ENCODE peak calls at places on chromosomes 7 and 10, in ten cellular contexts. One of them, this sample, is unnamed.

GRCh38 chr10:24929056-24929544 is 23.3 kb downstream of the PRTFDC1 start:
- DNase-seq in H9: no peak
- DNase-seq in mammary epithelial cell: no peak
- DNase-seq in K562: peak; percentile 55
- DNase-seq in IMR-90: no peak
- DNase-seq in colonic mucosa: no peak
- DNase-seq in HepG2: no peak
- DNase-seq in PC-3: no peak
- DNase-seq in fibroblast of lung: peak; percentile 75
- DNase-seq in HCT116: no peak
- DNase-seq in this sample: no peak

GRCh38 chr7:157621131-157621681 is 284.4 kb downstream of the DNAJB6 start:
- DNase-seq in mammary epithelial cell: no peak
- DNase-seq in H9: no peak
- DNase-seq in fibroblast of lung: no peak
- DNase-seq in HepG2: no peak
- DNase-seq in HCT116: no peak
- DNase-seq in K562: no peak
- DNase-seq in IMR-90: no peak
- DNase-seq in colonic mucosa: no peak
- DNase-seq in PC-3: no peak
- DNase-seq in this sample: peak; percentile 80

GRCh38 chr7:151735854-151736402 is 141.0 kb downstream of the PRKAG2 start:
- DNase-seq in mammary epithelial cell: no peak
- DNase-seq in colonic mucosa: no peak
- DNase-seq in HepG2: no peak
- DNase-seq in H9: no peak
- DNase-seq in IMR-90: no peak
- DNase-seq in K562: no peak
- DNase-seq in fibroblast of lung: no peak
- DNase-seq in HCT116: no peak
- DNase-seq in PC-3: no peak
- DNase-seq in this sample: peak; percentile 84

GRCh38 chr7:118217068-118217715 is 7.3 kb upstream of the ANKRD7 start:
- DNase-seq in IMR-90: no peak
- DNase-seq in H9: no peak
- DNase-seq in PC-3: no peak
- DNase-seq in colonic mucosa: no peak
- DNase-seq in HCT116: no peak
- DNase-seq in HepG2: no peak
- DNase-seq in K562: no peak
- DNase-seq in mammary epithelial cell: no peak
- DNase-seq in fibroblast of lung: no peak
- DNase-seq in this sample: no peak

GRCh38 chr7:21550821-21551531 is 8.1 kb downstream of the DNAH11 start:
- DNase-seq in mammary epithelial cell: peak; percentile 26
- DNase-seq in HCT116: peak; percentile 31
- DNase-seq in K562: peak; percentile 16
- DNase-seq in fibroblast of lung: no peak
- DNase-seq in HepG2: no peak
- DNase-seq in PC-3: peak; percentile 60
- DNase-seq in colonic mucosa: no peak
- DNase-seq in IMR-90: no peak
- DNase-seq in H9: peak; percentile 71
- DNase-seq in this sample: no peak

GRCh38 chr10:130889780-130890179 is 421.7 kb downstream of the TCERG1L start:
- DNase-seq in colonic mucosa: no peak
- DNase-seq in HepG2: no peak
- DNase-seq in PC-3: no peak
- DNase-seq in fibroblast of lung: no peak
- DNase-seq in HCT116: no peak
- DNase-seq in H9: no peak
- DNase-seq in K562: no peak
- DNase-seq in mammary epithelial cell: no peak
- DNase-seq in IMR-90: no peak
- DNase-seq in this sample: no peak

GRCh38 chr7:121485457-121486243 is 89.5 kb upstream of the FAM3C start:
- DNase-seq in K562: no peak
- DNase-seq in H9: no peak
- DNase-seq in IMR-90: no peak
- DNase-seq in PC-3: no peak
- DNase-seq in colonic mucosa: no peak
- DNase-seq in HepG2: no peak
- DNase-seq in fibroblast of lung: no peak
- DNase-seq in HCT116: no peak
- DNase-seq in mammary epithelial cell: peak; percentile 31
- DNase-seq in this sample: no peak

GRCh38 chr10:29846881-29847280 is 212.1 kb upstream of the SVIL start:
- DNase-seq in colonic mucosa: no peak
- DNase-seq in mammary epithelial cell: no peak
- DNase-seq in HCT116: no peak
- DNase-seq in H9: no peak
- DNase-seq in IMR-90: no peak
- DNase-seq in K562: no peak
- DNase-seq in HepG2: no peak
- DNase-seq in fibroblast of lung: no peak
- DNase-seq in PC-3: no peak
- DNase-seq in this sample: no peak

GRCh38 chr7:33776791-33777190 is 128.5 kb upstream of the BMPER start:
- DNase-seq in HCT116: no peak
- DNase-seq in IMR-90: peak; percentile 71
- DNase-seq in mammary epithelial cell: peak; percentile 36
- DNase-seq in H9: no peak
- DNase-seq in HepG2: no peak
- DNase-seq in PC-3: peak; percentile 7
- DNase-seq in K562: no peak
- DNase-seq in colonic mucosa: no peak
- DNase-seq in fibroblast of lung: peak; percentile 38
- DNase-seq in this sample: no peak

GRCh38 chr7:46291064-46291463 is 370.0 kb upstream of the IGFBP3 start:
- DNase-seq in mammary epithelial cell: peak; percentile 96
- DNase-seq in H9: no peak
- DNase-seq in HepG2: no peak
- DNase-seq in HCT116: no peak
- DNase-seq in K562: no peak
- DNase-seq in PC-3: peak; percentile 75
- DNase-seq in IMR-90: peak; percentile 54
- DNase-seq in colonic mucosa: no peak
- DNase-seq in fibroblast of lung: peak; percentile 17
- DNase-seq in this sample: peak; percentile 73

GRCh38 chr10:123619067-123619855 is 46.9 kb upstream of the GPR26 start:
- DNase-seq in HCT116: no peak
- DNase-seq in HepG2: no peak
- DNase-seq in IMR-90: no peak
- DNase-seq in H9: no peak
- DNase-seq in colonic mucosa: no peak
- DNase-seq in K562: no peak
- DNase-seq in fibroblast of lung: no peak
- DNase-seq in PC-3: no peak
- DNase-seq in mammary epithelial cell: no peak
- DNase-seq in this sample: no peak

GRCh38 chr10:5944389-5945202 is 32.7 kb downstream of the IL15RA start:
- DNase-seq in colonic mucosa: peak; percentile 88
- DNase-seq in HCT116: peak; percentile 67
- DNase-seq in fibroblast of lung: peak; percentile 100
- DNase-seq in PC-3: peak; percentile 89
- DNase-seq in mammary epithelial cell: peak; percentile 95
- DNase-seq in K562: no peak
- DNase-seq in HepG2: no peak
- DNase-seq in IMR-90: peak; percentile 100
- DNase-seq in H9: no peak
- DNase-seq in this sample: peak; percentile 86

GRCh38 chr7:104328970-104329825 is 795 bp downstream of the LHFPL3 start:
- DNase-seq in K562: no peak
- DNase-seq in PC-3: no peak
- DNase-seq in IMR-90: no peak
- DNase-seq in colonic mucosa: no peak
- DNase-seq in HepG2: no peak
- DNase-seq in fibroblast of lung: no peak
- DNase-seq in HCT116: no peak
- DNase-seq in H9: peak; percentile 31
- DNase-seq in mammary epithelial cell: no peak
- DNase-seq in this sample: no peak

GRCh38 chr10:97762816-97763215 is 9.0 kb downstream of the SFRP5 start:
- DNase-seq in mammary epithelial cell: no peak
- DNase-seq in HCT116: no peak
- DNase-seq in H9: peak; percentile 55
- DNase-seq in HepG2: peak; percentile 81
- DNase-seq in fibroblast of lung: no peak
- DNase-seq in PC-3: no peak
- DNase-seq in IMR-90: no peak
- DNase-seq in colonic mucosa: no peak
- DNase-seq in K562: no peak
- DNase-seq in this sample: no peak

GRCh38 chr10:71578069-71578468 is 141.5 kb downstream of the C10orf105 start:
- DNase-seq in IMR-90: no peak
- DNase-seq in K562: no peak
- DNase-seq in H9: no peak
- DNase-seq in HepG2: no peak
- DNase-seq in colonic mucosa: no peak
- DNase-seq in HCT116: no peak
- DNase-seq in mammary epithelial cell: no peak
- DNase-seq in fibroblast of lung: no peak
- DNase-seq in PC-3: no peak
- DNase-seq in this sample: peak; percentile 26

GRCh38 chr7:90312745-90313144 is 8.4 kb downstream of the FAM237B start:
- DNase-seq in mammary epithelial cell: peak; percentile 7
- DNase-seq in IMR-90: no peak
- DNase-seq in HCT116: no peak
- DNase-seq in colonic mucosa: no peak
- DNase-seq in HepG2: peak; percentile 6
- DNase-seq in fibroblast of lung: peak; percentile 21
- DNase-seq in PC-3: peak; percentile 19
- DNase-seq in K562: peak; percentile 11
- DNase-seq in H9: no peak
- DNase-seq in this sample: no peak

GRCh38 chr10:95312986-95313495 is 22.2 kb upstream of the PDLIM1 start:
- DNase-seq in H9: no peak
- DNase-seq in mammary epithelial cell: no peak
- DNase-seq in fibroblast of lung: no peak
- DNase-seq in HCT116: no peak
- DNase-seq in HepG2: no peak
- DNase-seq in K562: no peak
- DNase-seq in PC-3: no peak
- DNase-seq in colonic mucosa: no peak
- DNase-seq in IMR-90: no peak
- DNase-seq in this sample: no peak
- H3K4me1 ChIP-seq in H9: peaks cover 19% of the 10 kb centered on the region
- H3K4me1 ChIP-seq in mammary epithelial cell: peaks cover 10% of the 10 kb centered on the region
- H3K4me1 ChIP-seq in fibroblast of lung: peaks cover 6% of the 10 kb centered on the region
- H3K4me1 ChIP-seq in HCT116: peaks cover 14% of the 10 kb centered on the region
- H3K4me1 ChIP-seq in HepG2: peaks cover 37% of the 10 kb centered on the region
- H3K4me1 ChIP-seq in K562: peaks cover 3% of the 10 kb centered on the region
- H3K4me1 ChIP-seq in PC-3: peaks cover 17% of the 10 kb centered on the region
- H3K4me1 ChIP-seq in colonic mucosa: peaks cover 8% of the 10 kb centered on the region
- H3K4me1 ChIP-seq in IMR-90: peaks cover 11% of the 10 kb centered on the region
- H3K4me1 ChIP-seq in this sample: no peaks in the 10 kb centered on the region

GRCh38 chr10:114087255-114087654 is 43.6 kb downstream of the ADRB1 start:
- DNase-seq in colonic mucosa: no peak
- DNase-seq in IMR-90: no peak
- DNase-seq in fibroblast of lung: no peak
- DNase-seq in H9: no peak
- DNase-seq in K562: no peak
- DNase-seq in HCT116: no peak
- DNase-seq in PC-3: no peak
- DNase-seq in mammary epithelial cell: no peak
- DNase-seq in HepG2: peak; percentile 13
- DNase-seq in this sample: no peak
- TF ChIP-seq CTCF in colonic mucosa: no peak
- TF ChIP-seq CTCF in IMR-90: no peak
- TF ChIP-seq CTCF in fibroblast of lung: no peak
- TF ChIP-seq CTCF in H9: peak; percentile 46
- TF ChIP-seq CTCF in K562: peak; percentile 91
- TF ChIP-seq CTCF in HCT116: peak; percentile 59
- TF ChIP-seq CTCF in PC-3: no peak
- TF ChIP-seq CTCF in mammary epithelial cell: no peak
- TF ChIP-seq CTCF in HepG2: no peak
- TF ChIP-seq CTCF in this sample: no peak

DNA sequence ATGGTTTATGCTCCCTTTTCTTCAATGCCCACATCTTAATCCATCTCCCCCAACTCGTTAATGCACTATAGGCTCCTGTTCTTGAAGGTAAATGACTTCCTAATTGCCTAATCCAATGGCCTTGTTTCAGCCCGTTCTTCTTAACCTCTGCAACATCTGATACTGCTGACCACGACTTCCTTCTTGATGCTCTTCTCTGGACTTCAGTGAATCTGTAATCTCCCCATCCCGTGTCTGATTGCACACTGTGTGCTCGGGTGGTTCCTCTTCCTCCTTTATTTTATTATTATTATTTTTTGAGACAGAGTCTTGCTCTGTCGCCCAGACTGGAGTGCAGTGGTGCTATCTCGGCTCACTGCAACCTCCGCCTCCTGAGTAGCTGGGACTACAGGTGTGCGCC is 58.9 kb downstream of the HIPK2 start:
- DNase-seq in HCT116: no peak
- DNase-seq in mammary epithelial cell: no peak
- DNase-seq in K562: no peak
- DNase-seq in colonic mucosa: no peak
- DNase-seq in HepG2: no peak
- DNase-seq in IMR-90: no peak
- DNase-seq in fibroblast of lung: no peak
- DNase-seq in H9: no peak
- DNase-seq in PC-3: no peak
- DNase-seq in this sample: no peak
- H3K9ac ChIP-seq in HCT116: no peak overlapping the region
- H3K9ac ChIP-seq in mammary epithelial cell: no peak overlapping the region
- H3K9ac ChIP-seq in K562: no peak overlapping the region
- H3K9ac ChIP-seq in colonic mucosa: no peak overlapping the region
- H3K9ac ChIP-seq in HepG2: no peak overlapping the region
- H3K9ac ChIP-seq in IMR-90: no peak overlapping the region
- H3K9ac ChIP-seq in fibroblast of lung: no peak overlapping the region
- H3K9ac ChIP-seq in H9: no peak overlapping the region
- H3K9ac ChIP-seq in PC-3: no peak overlapping the region
- H3K9ac ChIP-seq in this sample: no peak overlapping the region

DNA sequence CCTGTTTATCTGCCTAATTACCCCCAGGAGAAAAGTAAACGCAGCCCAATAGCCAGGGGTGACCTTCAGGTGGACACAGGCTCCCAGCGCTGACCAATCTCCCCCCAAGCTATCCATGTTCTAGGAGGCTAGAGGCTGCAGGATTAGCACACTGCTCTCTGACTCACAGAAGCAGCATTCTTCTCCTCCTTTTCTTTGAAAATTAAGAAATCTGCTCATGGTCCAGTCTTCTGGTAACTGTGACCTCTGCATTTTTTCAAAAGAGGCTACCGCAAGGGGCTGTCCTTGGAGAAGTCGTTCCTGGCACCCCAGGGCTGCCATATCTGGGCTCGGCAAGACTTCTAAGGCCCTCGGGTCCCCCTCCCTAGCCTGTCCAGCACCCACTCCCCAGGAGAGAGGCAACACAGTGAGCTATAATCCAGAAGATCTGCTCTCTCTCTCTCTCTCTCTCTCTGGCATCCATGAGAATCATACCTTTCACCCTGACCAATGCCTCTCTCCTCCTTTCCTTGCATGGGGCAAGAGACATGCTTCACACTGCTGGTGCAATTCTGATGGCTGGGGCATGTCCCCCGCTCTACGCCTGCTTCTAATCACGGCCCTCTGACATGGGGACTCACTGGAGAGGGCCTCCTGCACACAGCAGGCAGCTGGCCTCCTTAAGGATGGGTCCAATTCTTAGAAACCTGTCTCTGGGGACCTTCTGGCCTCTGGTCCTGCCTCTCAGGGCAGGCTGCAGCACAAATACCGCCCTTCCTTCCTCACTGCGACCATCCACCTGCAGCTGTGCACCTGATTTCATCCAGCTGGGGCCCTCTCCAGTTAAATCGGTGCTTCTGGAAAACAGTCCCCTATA is 27.3 kb downstream of the ANXA11 start:
- DNase-seq in IMR-90: peak; percentile 54
- DNase-seq in colonic mucosa: no peak
- DNase-seq in mammary epithelial cell: no peak
- DNase-seq in K562: no peak
- DNase-seq in H9: no peak
- DNase-seq in PC-3: no peak
- DNase-seq in HepG2: no peak
- DNase-seq in fibroblast of lung: peak; percentile 71
- DNase-seq in HCT116: no peak
- DNase-seq in this sample: peak; percentile 30
- H3K4me1 ChIP-seq in IMR-90: peaks cover 14% of the 10 kb centered on the region
- H3K4me1 ChIP-seq in colonic mucosa: peaks cover 5% of the 10 kb centered on the region
- H3K4me1 ChIP-seq in mammary epithelial cell: peaks cover 7% of the 10 kb centered on the region
- H3K4me1 ChIP-seq in K562: no peaks in the 10 kb centered on the region
- H3K4me1 ChIP-seq in H9: no peaks in the 10 kb centered on the region
- H3K4me1 ChIP-seq in PC-3: peaks cover 15% of the 10 kb centered on the region
- H3K4me1 ChIP-seq in HepG2: peaks cover 14% of the 10 kb centered on the region
- H3K4me1 ChIP-seq in fibroblast of lung: peaks cover 21% of the 10 kb centered on the region
- H3K4me1 ChIP-seq in HCT116: no peaks in the 10 kb centered on the region
- H3K4me1 ChIP-seq in this sample: peaks cover 5% of the 10 kb centered on the region